ENCODE peak calls at places on chromosomes 6 and 20, in eight cellular contexts. One of them, this sample, is unnamed.

GRCh38 chr20:41440882-41441281 is 74.3 kb upstream of the EMILIN3 start:
- DNase-seq in epithelial cell of esophagus: no peak
- DNase-seq in heart right ventricle: no peak
- DNase-seq in endodermal cell: no peak
- DNase-seq in AG09309: no peak
- DNase-seq in tibial artery: no peak
- DNase-seq in body of pancreas: no peak
- DNase-seq in skeletal muscle cell: no peak
- DNase-seq in this sample: no peak

GRCh38 chr6:123402052-123402451 is 234.7 kb downstream of the TRDN start:
- DNase-seq in epithelial cell of esophagus: peak
- DNase-seq in heart right ventricle: no peak
- DNase-seq in endodermal cell: no peak
- DNase-seq in AG09309: no peak
- DNase-seq in tibial artery: no peak
- DNase-seq in body of pancreas: no peak
- DNase-seq in skeletal muscle cell: no peak
- DNase-seq in this sample: no peak

GRCh38 chr6:48474764-48475674 is 364.0 kb upstream of the PTCHD4 start:
- DNase-seq in epithelial cell of esophagus: peak
- DNase-seq in heart right ventricle: no peak
- DNase-seq in endodermal cell: no peak
- DNase-seq in AG09309: no peak
- DNase-seq in tibial artery: no peak
- DNase-seq in body of pancreas: no peak
- DNase-seq in skeletal muscle cell: no peak
- DNase-seq in this sample: peak

GRCh38 chr20:11124849-11125505 is 451.2 kb upstream of the JAG1 start:
- DNase-seq in epithelial cell of esophagus: no peak
- DNase-seq in heart right ventricle: no peak
- DNase-seq in endodermal cell: no peak
- DNase-seq in AG09309: no peak
- DNase-seq in tibial artery: no peak
- DNase-seq in body of pancreas: no peak
- DNase-seq in skeletal muscle cell: no peak
- DNase-seq in this sample: no peak

GRCh38 chr20:47453167-47453782 is 48.4 kb upstream of the NCOA3 start:
- DNase-seq in epithelial cell of esophagus: peak
- DNase-seq in heart right ventricle: no peak
- DNase-seq in endodermal cell: no peak
- DNase-seq in AG09309: peak
- DNase-seq in tibial artery: no peak
- DNase-seq in body of pancreas: no peak
- DNase-seq in skeletal muscle cell: peak
- DNase-seq in this sample: peak

GRCh38 chr20:33477386-33478234 is 12.3 kb upstream of the CBFA2T2 start:
- DNase-seq in epithelial cell of esophagus: no peak
- DNase-seq in heart right ventricle: no peak
- DNase-seq in endodermal cell: peak
- DNase-seq in AG09309: no peak
- DNase-seq in tibial artery: no peak
- DNase-seq in body of pancreas: no peak
- DNase-seq in skeletal muscle cell: no peak
- DNase-seq in this sample: no peak

GRCh38 chr6:8556370-8557018 is 121.1 kb upstream of the SLC35B3 start:
- DNase-seq in epithelial cell of esophagus: peak
- DNase-seq in heart right ventricle: no peak
- DNase-seq in endodermal cell: no peak
- DNase-seq in AG09309: no peak
- DNase-seq in tibial artery: no peak
- DNase-seq in body of pancreas: no peak
- DNase-seq in skeletal muscle cell: peak
- DNase-seq in this sample: peak

GRCh38 chr6:46490425-46491200 is 636 bp downstream of the RCAN2 start:
- DNase-seq in epithelial cell of esophagus: no peak
- DNase-seq in heart right ventricle: peak
- DNase-seq in endodermal cell: peak
- DNase-seq in AG09309: no peak
- DNase-seq in tibial artery: peak
- DNase-seq in body of pancreas: peak
- DNase-seq in skeletal muscle cell: no peak
- DNase-seq in this sample: no peak

GRCh38 chr6:99836471-99836870 is 157.6 kb downstream of the MCHR2 start:
- DNase-seq in epithelial cell of esophagus: peak
- DNase-seq in heart right ventricle: no peak
- DNase-seq in endodermal cell: no peak
- DNase-seq in AG09309: no peak
- DNase-seq in tibial artery: no peak
- DNase-seq in body of pancreas: no peak
- DNase-seq in skeletal muscle cell: no peak
- DNase-seq in this sample: peak

GRCh38 chr20:58303547-58303946 is 6.0 kb upstream of the RAB22A start:
- DNase-seq in epithelial cell of esophagus: no peak
- DNase-seq in heart right ventricle: no peak
- DNase-seq in endodermal cell: no peak
- DNase-seq in AG09309: no peak
- DNase-seq in tibial artery: no peak
- DNase-seq in body of pancreas: no peak
- DNase-seq in skeletal muscle cell: no peak
- DNase-seq in this sample: no peak

GRCh38 chr6:52233975-52234823 is 10.1 kb downstream of the IL17F start:
- DNase-seq in epithelial cell of esophagus: peak
- DNase-seq in heart right ventricle: no peak
- DNase-seq in endodermal cell: peak
- DNase-seq in AG09309: peak
- DNase-seq in tibial artery: no peak
- DNase-seq in body of pancreas: peak
- DNase-seq in skeletal muscle cell: peak
- DNase-seq in this sample: peak

GRCh38 chr20:22385602-22386299 is 198.6 kb downstream of the FOXA2 start:
- DNase-seq in epithelial cell of esophagus: peak
- DNase-seq in heart right ventricle: no peak
- DNase-seq in endodermal cell: no peak
- DNase-seq in AG09309: no peak
- DNase-seq in tibial artery: no peak
- DNase-seq in body of pancreas: peak
- DNase-seq in skeletal muscle cell: no peak
- DNase-seq in this sample: no peak

GRCh38 chr20:23152308-23152892 is 66.3 kb upstream of the CD93 start:
- DNase-seq in epithelial cell of esophagus: no peak
- DNase-seq in heart right ventricle: peak
- DNase-seq in endodermal cell: peak
- DNase-seq in AG09309: peak
- DNase-seq in tibial artery: peak
- DNase-seq in body of pancreas: peak
- DNase-seq in skeletal muscle cell: peak
- DNase-seq in this sample: no peak

GRCh38 chr6:111759836-111760785 is 113.1 kb downstream of the FYN start:
- DNase-seq in epithelial cell of esophagus: no peak
- DNase-seq in heart right ventricle: no peak
- DNase-seq in endodermal cell: no peak
- DNase-seq in AG09309: peak
- DNase-seq in tibial artery: no peak
- DNase-seq in body of pancreas: no peak
- DNase-seq in skeletal muscle cell: peak
- DNase-seq in this sample: no peak

GRCh38 chr6:111757342-111757741 is 115.9 kb downstream of the FYN start:
- DNase-seq in epithelial cell of esophagus: peak
- DNase-seq in heart right ventricle: no peak
- DNase-seq in endodermal cell: peak
- DNase-seq in AG09309: no peak
- DNase-seq in tibial artery: no peak
- DNase-seq in body of pancreas: no peak
- DNase-seq in skeletal muscle cell: no peak
- DNase-seq in this sample: no peak

GRCh38 chr6:111761783-111762312 is 111.4 kb downstream of the FYN start:
- DNase-seq in epithelial cell of esophagus: no peak
- DNase-seq in heart right ventricle: no peak
- DNase-seq in endodermal cell: no peak
- DNase-seq in AG09309: no peak
- DNase-seq in tibial artery: no peak
- DNase-seq in body of pancreas: no peak
- DNase-seq in skeletal muscle cell: peak
- DNase-seq in this sample: no peak

GRCh38 chr6:111758608-111759293 is 114.5 kb downstream of the FYN start:
- DNase-seq in epithelial cell of esophagus: no peak
- DNase-seq in heart right ventricle: no peak
- DNase-seq in endodermal cell: no peak
- DNase-seq in AG09309: no peak
- DNase-seq in tibial artery: no peak
- DNase-seq in body of pancreas: no peak
- DNase-seq in skeletal muscle cell: no peak
- DNase-seq in this sample: no peak

GRCh38 chr6:111759413-111759835 is 113.8 kb downstream of the FYN start:
- DNase-seq in epithelial cell of esophagus: no peak
- DNase-seq in heart right ventricle: no peak
- DNase-seq in endodermal cell: no peak
- DNase-seq in AG09309: no peak
- DNase-seq in tibial artery: no peak
- DNase-seq in body of pancreas: no peak
- DNase-seq in skeletal muscle cell: no peak
- DNase-seq in this sample: no peak
- H3K4me3 ChIP-seq in epithelial cell of esophagus: no peak
- H3K4me3 ChIP-seq in heart right ventricle: no peak
- H3K4me3 ChIP-seq in endodermal cell: no peak
- H3K4me3 ChIP-seq in AG09309: no peak
- H3K4me3 ChIP-seq in tibial artery: no peak
- H3K4me3 ChIP-seq in body of pancreas: no peak
- H3K4me3 ChIP-seq in skeletal muscle cell: no peak
- H3K4me3 ChIP-seq in this sample: no peak

GRCh38 chr6:104601008-104601745 is 258.5 kb downstream of the HACE1 start:
- DNase-seq in epithelial cell of esophagus: no peak
- DNase-seq in heart right ventricle: no peak
- DNase-seq in endodermal cell: no peak
- DNase-seq in AG09309: no peak
- DNase-seq in tibial artery: no peak
- DNase-seq in body of pancreas: no peak
- DNase-seq in skeletal muscle cell: no peak
- DNase-seq in this sample: no peak
- H3K4me3 ChIP-seq in epithelial cell of esophagus: no peak
- H3K4me3 ChIP-seq in heart right ventricle: no peak
- H3K4me3 ChIP-seq in endodermal cell: no peak
- H3K4me3 ChIP-seq in AG09309: no peak
- H3K4me3 ChIP-seq in tibial artery: no peak
- H3K4me3 ChIP-seq in body of pancreas: no peak
- H3K4me3 ChIP-seq in skeletal muscle cell: no peak
- H3K4me3 ChIP-seq in this sample: no peak

GRCh38 chr20:36744764-36745191 is 1.1 kb downstream of the NDRG3 start:
- DNase-seq in epithelial cell of esophagus: peak
- DNase-seq in heart right ventricle: peak
- DNase-seq in endodermal cell: peak
- DNase-seq in AG09309: no peak
- DNase-seq in tibial artery: peak
- DNase-seq in body of pancreas: peak
- DNase-seq in skeletal muscle cell: no peak
- DNase-seq in this sample: peak

GRCh38 chr20:36742558-36742957 is 3.3 kb downstream of the NDRG3 start:
- DNase-seq in epithelial cell of esophagus: no peak
- DNase-seq in heart right ventricle: no peak
- DNase-seq in endodermal cell: no peak
- DNase-seq in AG09309: no peak
- DNase-seq in tibial artery: no peak
- DNase-seq in body of pancreas: no peak
- DNase-seq in skeletal muscle cell: no peak
- DNase-seq in this sample: no peak

GRCh38 chr20:36745927-36746659 is at the start of gene NDRG3:
- DNase-seq in epithelial cell of esophagus: peak
- DNase-seq in heart right ventricle: peak
- DNase-seq in endodermal cell: peak
- DNase-seq in AG09309: peak
- DNase-seq in tibial artery: peak
- DNase-seq in body of pancreas: peak
- DNase-seq in skeletal muscle cell: peak
- DNase-seq in this sample: peak

GRCh38 chr20:36745234-36745926 is 510 bp downstream of the NDRG3 start:
- DNase-seq in epithelial cell of esophagus: peak
- DNase-seq in heart right ventricle: no peak
- DNase-seq in endodermal cell: no peak
- DNase-seq in AG09309: no peak
- DNase-seq in tibial artery: peak
- DNase-seq in body of pancreas: peak
- DNase-seq in skeletal muscle cell: no peak
- DNase-seq in this sample: peak

DNA sequence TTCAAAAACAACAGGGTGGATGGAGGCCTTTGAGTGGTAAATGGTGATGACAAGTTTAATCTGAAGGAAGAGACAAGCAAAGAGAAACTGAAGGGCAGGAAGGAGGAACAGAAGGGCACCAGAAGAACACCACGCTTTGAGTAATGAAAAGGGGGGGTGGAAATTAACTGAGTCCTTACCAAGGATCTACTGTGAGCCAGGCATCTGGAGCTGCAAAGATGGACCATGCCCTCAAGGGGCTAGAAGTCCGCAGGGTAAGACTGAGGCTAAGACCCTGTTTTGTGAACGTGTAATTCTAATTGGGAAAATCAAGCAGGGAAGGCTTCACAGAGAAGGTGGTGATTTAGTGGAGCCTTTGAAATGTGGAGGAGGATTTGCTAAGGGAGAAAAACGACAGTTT is 1.6 kb downstream of the NDRG3 start:
- DNase-seq in epithelial cell of esophagus: no peak
- DNase-seq in heart right ventricle: no peak
- DNase-seq in endodermal cell: no peak
- DNase-seq in AG09309: no peak
- DNase-seq in tibial artery: no peak
- DNase-seq in body of pancreas: no peak
- DNase-seq in skeletal muscle cell: no peak
- DNase-seq in this sample: no peak
- H3K4me3 ChIP-seq in epithelial cell of esophagus: no peak
- H3K4me3 ChIP-seq in heart right ventricle: no peak
- H3K4me3 ChIP-seq in endodermal cell: peak
- H3K4me3 ChIP-seq in AG09309: no peak
- H3K4me3 ChIP-seq in tibial artery: peak
- H3K4me3 ChIP-seq in body of pancreas: no peak
- H3K4me3 ChIP-seq in skeletal muscle cell: no peak
- H3K4me3 ChIP-seq in this sample: no peak

DNA sequence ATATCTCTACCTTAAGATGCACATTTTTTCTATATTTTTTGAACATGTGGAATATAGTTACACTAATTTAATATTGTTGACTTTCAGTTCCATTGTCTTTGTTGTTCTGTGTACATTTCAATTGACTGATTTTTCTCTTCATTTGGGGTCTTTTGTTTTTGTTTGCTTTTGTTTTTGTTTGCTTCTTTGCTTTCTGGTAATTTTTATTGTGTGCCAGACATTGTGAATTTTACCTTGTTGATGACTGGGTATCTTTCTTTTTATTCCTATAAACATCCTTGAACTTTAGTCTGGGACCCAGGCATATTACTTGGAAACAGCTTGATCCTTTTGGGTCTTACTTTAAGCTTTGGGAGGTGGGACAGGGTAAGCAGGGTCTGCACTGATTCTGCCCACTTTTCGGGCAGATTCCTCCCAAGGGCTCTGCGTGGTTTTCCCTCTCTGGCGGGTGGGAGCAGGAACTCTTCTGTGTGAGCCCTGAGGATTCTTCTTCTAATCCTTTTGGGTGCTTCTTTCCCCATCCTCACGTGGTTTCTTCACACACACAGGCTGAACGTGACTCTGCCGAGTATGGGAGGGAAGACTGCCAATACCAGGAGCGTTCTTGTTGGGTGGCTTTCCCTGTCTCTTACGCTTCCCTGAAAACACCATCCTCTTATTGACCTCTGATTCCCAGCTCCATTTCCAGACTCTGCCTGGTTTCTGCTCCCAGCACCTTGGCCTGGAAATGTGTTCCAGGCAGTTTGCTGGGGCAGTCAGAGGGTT is 200.5 kb downstream of the ARID1B start:
- DNase-seq in epithelial cell of esophagus: peak
- DNase-seq in heart right ventricle: no peak
- DNase-seq in endodermal cell: no peak
- DNase-seq in AG09309: no peak
- DNase-seq in tibial artery: no peak
- DNase-seq in body of pancreas: peak
- DNase-seq in skeletal muscle cell: no peak
- DNase-seq in this sample: peak
- H3K4me3 ChIP-seq in epithelial cell of esophagus: no peak
- H3K4me3 ChIP-seq in heart right ventricle: no peak
- H3K4me3 ChIP-seq in endodermal cell: no peak
- H3K4me3 ChIP-seq in AG09309: no peak
- H3K4me3 ChIP-seq in tibial artery: no peak
- H3K4me3 ChIP-seq in body of pancreas: no peak
- H3K4me3 ChIP-seq in skeletal muscle cell: no peak
- H3K4me3 ChIP-seq in this sample: peak

This sample was measured in MG63.